ENCODE peak calls at places on chromosomes 7 and 10, in seven cellular contexts. X, P, I, N, S, K and D are unnamed samples.

GRCh38 chr7:101681170-101682007 is 52.3 kb upstream of the MYL10 start:
- DNase-seq in X (no peak), K (peak), P (peak), S (no peak), N (no peak), I (no peak), D (no peak)

GRCh38 chr7:137169282-137169698 is 174.2 kb downstream of the PTN start:
- DNase-seq in N (no peak), I (peak), K (peak), S (no peak), X (no peak), P (peak), D (no peak)

GRCh38 chr7:44400033-44400511 is 74.7 kb upstream of the CAMK2B start:
- DNase-seq in X (no peak), K (no peak), I (peak), N (peak), P (no peak), S (no peak), D (no peak)

GRCh38 chr10:13416760-13417159 is 68.7 kb upstream of the SEPHS1 start:
- DNase-seq in N (no peak), K (no peak), S (no peak), I (no peak), X (no peak), P (no peak), D (no peak)

GRCh38 chr7:74092964-74093339 is 9.3 kb downstream of the LIMK1 start:
- DNase-seq in P (peak), X (peak), I (no peak), K (peak), S (no peak), N (no peak), D (peak)

GRCh38 chr10:60389413-60390009 is at the start of gene ANK3:
- DNase-seq in N (no peak), X (no peak), P (no peak), S (no peak), I (no peak), K (no peak), D (no peak)

GRCh38 chr10:1513221-1513620 is 224.1 kb downstream of the ADARB2 start:
- DNase-seq in N (no peak), I (no peak), P (no peak), X (no peak), S (no peak), K (no peak), D (no peak)

GRCh38 chr10:60032723-60033122 is 126.4 kb upstream of the CCDC6 start:
- DNase-seq in S (no peak), N (no peak), K (peak), I (no peak), P (peak), X (no peak), D (no peak)

GRCh38 chr7:78435355-78435754 is 636.8 kb downstream of the PHTF2 start:
- DNase-seq in I (no peak), P (peak), S (no peak), K (no peak), X (no peak), N (no peak), D (no peak)

GRCh38 chr7:371779-372545 is 82.0 kb downstream of the FOXL3 start:
- DNase-seq in S (no peak), P (no peak), N (no peak), I (no peak), K (no peak), X (no peak), D (no peak)

GRCh38 chr7:99707096-99707495 is 27.3 kb upstream of the CYP3A5 start:
- DNase-seq in K (peak), P (peak), S (no peak), N (no peak), X (no peak), I (no peak), D (no peak)

GRCh38 chr10:100637785-100638184 is 102.0 kb downstream of the HIF1AN start:
- DNase-seq in I (no peak), N (no peak), K (peak), P (peak), S (no peak), X (no peak), D (peak)

GRCh38 chr7:155190608-155191536 is 106.8 kb upstream of the INSIG1 start:
- DNase-seq in X (peak), N (no peak), K (peak), S (peak), P (peak), I (no peak), D (no peak)

GRCh38 chr7:104035351-104035750 is 45.9 kb upstream of the RELN start:
- DNase-seq in S (no peak), N (no peak), K (no peak), I (no peak), X (no peak), P (no peak), D (no peak)

GRCh38 chr10:98255146-98255877 is 12.7 kb downstream of the LOXL4 start:
- DNase-seq in P (no peak), N (peak), K (no peak), X (no peak), S (no peak), I (no peak), D (no peak)

GRCh38 chr7:135933509-135934188 is 43.5 kb downstream of the MTPN start:
- DNase-seq in P (no peak), N (no peak), S (no peak), X (no peak), K (no peak), I (no peak), D (peak)

GRCh38 chr7:121941836-121942235 is 68.9 kb downstream of the PTPRZ1 start:
- DNase-seq in P (no peak), N (no peak), I (no peak), S (no peak), X (no peak), K (no peak), D (no peak)

GRCh38 chr10:95303535-95303934 is 12.7 kb upstream of the PDLIM1 start:
- DNase-seq in P (no peak), X (no peak), S (no peak), N (no peak), K (peak), I (no peak), D (no peak)

GRCh38 chr7:138741453-138741735 is 40.2 kb upstream of the SVOPL start:
- DNase-seq in P (no peak), N (no peak), K (no peak), S (no peak), I (no peak), X (no peak), D (no peak)

GRCh38 chr7:128215281-128215680 is 25.8 kb upstream of the LEP start:
- DNase-seq in I (no peak), S (no peak), P (peak), K (peak), N (no peak), X (no peak), D (no peak)

GRCh38 chr7:96169439-96169838 is 152.5 kb downstream of the SLC25A13 start:
- DNase-seq in K (peak), N (no peak), P (peak), S (no peak), X (no peak), I (no peak), D (no peak)

GRCh38 chr10:36141786-36142560 is 499.9 kb upstream of the FZD8 start:
- DNase-seq in K (peak), S (no peak), I (no peak), N (no peak), X (no peak), P (peak), D (no peak)

GRCh38 chr7:150324366-150324961 is 1.1 kb upstream of the ACTR3C start:
- DNase-seq in K (peak), N (no peak), S (no peak), I (no peak), P (no peak), X (no peak), D (no peak)

GRCh38 chr7:131190146-131190545 is 137.5 kb upstream of the MKLN1 start:
- DNase-seq in K (no peak), X (no peak), P (peak), S (no peak), N (no peak), I (no peak), D (no peak)